ENCODE peak calls at places on chromosomes 13 and 19, in eight cellular contexts. R is fibroblast of lung; T is aorta; E is stimulated activated CD4-positive, alpha-beta T cell treated with anti-CD3 and anti-CD28 coated beads, Interleukin-15, amount 100 ng/mL, for 1 hour; H is osteocyte; Y is AG09309; U is transverse colon; Z is activated naive CD4-positive, alpha-beta T cell treated with anti-CD3 and anti-CD28 coated beads, Interleukin-2, amount 10 ng/mL, durations not matched to agents 7 days and 5 days. W is an unnamed sample.
A peak's percentile ranks its signal among the peaks of the same experiment; 100 is the strongest.

GRCh38 chr13:46575843-46576242 is 22.9 kb downstream of the LRCH1 start:
- DNase-seq in R (peak; percentile 75), T (no peak), E (no peak), H (no peak), Y (no peak), U (no peak), Z (no peak), W (no peak)

GRCh38 chr13:47399599-47399998 is 502.7 kb upstream of the HTR2A start:
- DNase-seq in R (no peak), T (no peak), E (no peak), H (no peak), Y (no peak), U (no peak), Z (no peak), W (no peak)

GRCh38 chr13:28527629-28528028 is 32.7 kb upstream of the FLT1 start:
- DNase-seq in R (no peak), T (no peak), E (no peak), H (peak; percentile 57), Y (no peak), U (no peak), Z (no peak), W (no peak)

GRCh38 chr19:7859766-7860165 is 14.4 kb downstream of the PRR36 start:
- DNase-seq in R (no peak), T (no peak), E (no peak), H (no peak), Y (no peak), U (no peak), Z (no peak), W (no peak)

GRCh38 chr19:55391191-55391670 is 5.5 kb downstream of the RPL28 start:
- DNase-seq in R (no peak), T (no peak), E (no peak), H (no peak), Y (no peak), U (no peak), Z (no peak), W (no peak)

GRCh38 chr19:17183271-17183757 is 31.8 kb upstream of the USE1 start:
- DNase-seq in R (no peak), T (no peak), E (no peak), H (no peak), Y (no peak), U (no peak), Z (peak; percentile 47), W (no peak)

GRCh38 chr19:52453324-52454094 is at the start of gene ZNF578:
- DNase-seq in R (peak; percentile 91), T (peak; percentile 92), E (peak; percentile 17), H (no peak), Y (peak; percentile 43), U (peak; percentile 46), Z (peak; percentile 87), W (peak; percentile 53)

GRCh38 chr19:47110521-47111080 is 3.0 kb downstream of the ZC3H4 start:
- DNase-seq in R (no peak), T (no peak), E (no peak), H (no peak), Y (no peak), U (no peak), Z (peak; percentile 59), W (no peak)

GRCh38 chr19:5436101-5436947 is 18.9 kb upstream of the ZNRF4 start:
- DNase-seq in R (no peak), T (no peak), E (no peak), H (no peak), Y (peak; percentile 10), U (no peak), Z (no peak), W (peak; percentile 26)

GRCh38 chr13:21395953-21396352 is 63.1 kb downstream of the ZDHHC20 start:
- DNase-seq in R (no peak), T (no peak), E (no peak), H (no peak), Y (no peak), U (no peak), Z (peak; percentile 62), W (no peak)

W was measured in NCI-H1092 treated with DMSO at 0.1 percent for 48 hours.